ENCODE peak calls at places on chromosome 20, in four cellular contexts. Q is epithelial cell of esophagus, S is mesendoderm, X is GM12865. W is an unnamed sample.

GRCh38 chr20:2899243-2899642 is 26.0 kb downstream of the PTPRA start:
- DNase-seq in Q (no peak), X (peak; percentile 34), S (no peak), W (no peak)

GRCh38 chr20:58606184-58606583 is 44.9 kb upstream of the STX16 start:
- DNase-seq in Q (no peak), S (no peak), X (no peak), W (no peak)

GRCh38 chr20:64099880-64100565 is 7.3 kb downstream of the NPBWR2 start:
- DNase-seq in X (no peak), S (no peak), Q (no peak), W (peak; percentile 47)

GRCh38 chr20:31869942-31870702 is at the start of the genes DUSP15 and TTLL9:
- DNase-seq in S (no peak), Q (no peak), X (no peak), W (no peak)

GRCh38 chr20:33666293-33667244 is at the start of gene ACTL10:
- DNase-seq in S (peak; percentile 95), Q (peak; percentile 92), X (peak; percentile 98), W (peak; percentile 93)

GRCh38 chr20:57282691-57283361 is 16.4 kb upstream of the BMP7 start:
- DNase-seq in S (no peak), X (no peak), Q (no peak), W (no peak)

GRCh38 chr20:19368351-19368750 is 155.9 kb downstream of the SLC24A3 start:
- DNase-seq in X (no peak), S (no peak), Q (no peak), W (no peak)

GRCh38 chr20:58692579-58693225 is at the start of gene NPEPL1:
- DNase-seq in S (peak; percentile 80), Q (peak; percentile 69), X (peak; percentile 84), W (peak; percentile 83)

GRCh38 chr20:26167499-26167898 is 470.8 kb upstream of the ZNF337 start:
- DNase-seq in X (no peak), S (no peak), Q (peak; percentile 4), W (no peak)

GRCh38 chr20:42701948-42702347 is 487.8 kb downstream of the PTPRT start:
- DNase-seq in S (no peak), Q (no peak), X (no peak), W (no peak)

DNA sequence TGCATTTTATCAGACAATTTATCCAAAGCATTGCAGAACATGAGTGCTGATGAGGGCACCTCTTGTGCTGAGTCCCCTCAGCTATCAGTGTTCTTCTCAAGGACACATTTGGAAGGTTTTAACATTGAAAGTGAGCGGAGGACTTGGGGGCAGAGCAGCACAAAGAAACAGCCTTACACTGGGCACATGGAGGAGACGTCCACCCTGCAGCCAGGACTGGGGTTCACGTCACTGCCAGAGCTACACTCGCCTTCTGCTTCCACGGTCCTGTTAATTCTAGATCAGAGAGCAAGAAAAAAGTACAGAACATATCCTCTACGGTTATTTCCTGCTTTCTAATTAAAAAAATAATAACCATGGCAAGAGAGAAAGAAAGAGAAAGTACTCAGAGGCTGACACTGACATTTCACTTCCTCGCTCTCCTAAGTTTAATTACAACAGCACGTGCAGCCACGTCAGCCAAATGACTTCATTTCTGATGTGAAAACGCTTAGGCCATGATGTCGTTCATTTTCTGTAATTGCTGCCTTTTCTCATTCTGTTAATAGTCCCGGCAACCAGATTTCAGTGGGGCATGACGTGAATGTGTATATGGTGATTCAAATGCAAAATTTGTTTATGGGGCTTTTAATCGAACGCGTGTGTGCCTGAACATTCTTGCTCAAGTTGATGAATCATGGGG is 5.1 kb downstream of the PRND start:
- DNase-seq in S (peak; percentile 23), Q (peak; percentile 61), X (peak; percentile 60), W (peak; percentile 56)
- H3K4me3 ChIP-seq in S (no peak overlapping the region), Q (no peak overlapping the region), X (peak overlapping the region; percentile 11), W (peak overlapping the region; percentile 29)

GRCh38 chr20:49567421-49568256 is at the start of gene PTGIS:
- DNase-seq in S (peak; percentile 86), Q (no peak), X (no peak), W (no peak)

GRCh38 chr20:49563015-49563980 is 4.6 kb downstream of the PTGIS start:
- DNase-seq in X (no peak), Q (no peak), S (no peak), W (no peak)

GRCh38 chr20:49569403-49570115 is 1.6 kb upstream of the PTGIS start:
- DNase-seq in S (peak; percentile 52), X (no peak), Q (no peak), W (no peak)

GRCh38 chr20:49568491-49569151 is 684 bp upstream of the PTGIS start:
- DNase-seq in X (no peak), Q (no peak), S (peak; percentile 97), W (no peak)

DNA sequence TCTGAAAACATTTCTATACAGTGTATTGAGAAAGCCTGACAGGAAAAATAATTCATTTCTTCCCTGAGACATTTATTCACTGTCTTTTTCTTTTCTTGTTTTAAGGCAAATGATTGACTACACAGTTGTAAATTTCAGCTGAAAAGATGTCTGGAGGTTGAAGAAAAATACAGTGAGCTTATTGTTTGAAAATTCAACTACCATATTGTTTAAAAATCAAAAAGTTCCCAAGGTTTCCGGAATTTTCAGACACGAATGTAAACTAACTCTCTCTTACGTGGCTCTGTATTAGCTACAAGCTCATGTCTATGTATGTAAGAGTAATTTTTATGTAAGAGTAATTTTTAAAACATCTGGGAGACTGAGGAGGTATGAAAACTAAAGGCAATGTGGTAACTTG is 1.5 kb downstream of the PTGIS start:
- DNase-seq in X (no peak), S (no peak), Q (no peak), W (no peak)
- H3K4me3 ChIP-seq in X (no peak overlapping the region), S (no peak overlapping the region), Q (no peak overlapping the region), W (no peak overlapping the region)

GRCh38 chr20:52048365-52048764 is 143.2 kb downstream of the ZFP64 start:
- DNase-seq in S (peak; percentile 87), Q (no peak), X (no peak), W (no peak)
- H3K4me3 ChIP-seq in S (no peak overlapping the region), Q (no peak overlapping the region), X (no peak overlapping the region), W (no peak overlapping the region)

GRCh38 chr20:47318027-47318595 is 38.4 kb downstream of the ZMYND8 start:
- DNase-seq in Q (peak; percentile 70), S (peak; percentile 76), X (no peak), W (no peak)
- H3K4me3 ChIP-seq in Q (peak overlapping the region; percentile 36), S (no peak overlapping the region), X (no peak overlapping the region), W (no peak overlapping the region)

GRCh38 chr20:35173576-35174192 is 1.8 kb downstream of the PROCR start:
- DNase-seq in Q (no peak), X (no peak), S (no peak), W (no peak)
- H3K4me3 ChIP-seq in Q (no peak overlapping the region), X (no peak overlapping the region), S (no peak overlapping the region), W (no peak overlapping the region)

GRCh38 chr20:4082406-4083102 is 67.2 kb upstream of the RNF24 start:
- DNase-seq in Q (no peak), S (peak; percentile 97), X (peak; percentile 71), W (peak; percentile 68)
- H3K4me3 ChIP-seq in Q (no peak overlapping the region), S (no peak overlapping the region), X (peak overlapping the region; percentile 25), W (no peak overlapping the region)

DNA sequence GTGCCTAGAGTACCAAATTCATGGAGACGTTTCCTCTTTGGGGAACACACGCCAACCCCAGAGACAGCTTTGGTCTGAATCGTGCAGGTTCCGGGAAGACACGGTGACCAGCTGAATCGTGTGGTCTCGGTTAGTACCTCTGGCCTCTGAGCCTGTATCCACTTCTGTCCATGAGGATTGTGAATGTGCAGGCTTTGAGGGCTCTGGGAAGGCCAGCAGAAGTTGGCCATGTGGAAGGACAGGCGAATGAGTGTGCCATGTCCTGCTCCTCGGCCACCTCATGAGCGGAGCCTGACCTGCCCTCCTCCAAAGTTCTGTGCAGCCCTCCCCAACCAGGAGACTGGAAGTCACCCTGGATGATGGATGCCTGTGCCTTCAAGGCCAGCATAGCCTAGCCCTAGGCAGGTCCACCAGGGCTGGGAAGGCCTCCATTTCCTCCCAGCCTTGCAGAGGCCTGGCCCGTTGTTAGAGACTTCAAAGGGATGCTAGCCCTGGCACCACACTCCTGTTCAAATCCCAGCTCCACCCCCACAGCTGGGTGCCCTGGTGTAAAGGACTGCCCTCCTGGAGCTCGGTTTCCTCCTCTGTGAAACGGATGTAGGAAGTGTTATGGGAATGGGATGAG is 1.7 kb upstream of the TMEM74B start:
- DNase-seq in Q (no peak), X (no peak), S (peak; percentile 87), W (no peak)
- H3K4me3 ChIP-seq in Q (no peak overlapping the region), X (no peak overlapping the region), S (no peak overlapping the region), W (no peak overlapping the region)

DNA sequence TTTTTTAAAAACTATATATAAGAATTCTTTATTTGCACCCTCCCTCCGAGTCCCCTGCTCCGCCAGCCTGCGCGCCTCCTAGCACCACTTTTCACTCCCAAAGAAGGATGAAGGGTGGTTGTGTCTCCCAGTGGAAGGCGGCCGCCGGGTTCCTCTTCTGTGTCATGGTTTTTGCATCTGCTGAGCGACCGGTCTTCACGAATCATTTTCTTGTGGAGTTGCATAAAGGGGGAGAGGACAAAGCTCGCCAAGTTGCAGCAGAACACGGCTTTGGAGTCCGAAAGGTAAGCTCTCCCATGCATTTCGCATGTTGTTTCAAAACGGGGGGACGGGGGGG is 327 bp downstream of the PCSK2 start:
- DNase-seq in Q (no peak), X (no peak), S (no peak), W (no peak)
- H3K4me3 ChIP-seq in Q (no peak overlapping the region), X (no peak overlapping the region), S (no peak overlapping the region), W (no peak overlapping the region)

DNA sequence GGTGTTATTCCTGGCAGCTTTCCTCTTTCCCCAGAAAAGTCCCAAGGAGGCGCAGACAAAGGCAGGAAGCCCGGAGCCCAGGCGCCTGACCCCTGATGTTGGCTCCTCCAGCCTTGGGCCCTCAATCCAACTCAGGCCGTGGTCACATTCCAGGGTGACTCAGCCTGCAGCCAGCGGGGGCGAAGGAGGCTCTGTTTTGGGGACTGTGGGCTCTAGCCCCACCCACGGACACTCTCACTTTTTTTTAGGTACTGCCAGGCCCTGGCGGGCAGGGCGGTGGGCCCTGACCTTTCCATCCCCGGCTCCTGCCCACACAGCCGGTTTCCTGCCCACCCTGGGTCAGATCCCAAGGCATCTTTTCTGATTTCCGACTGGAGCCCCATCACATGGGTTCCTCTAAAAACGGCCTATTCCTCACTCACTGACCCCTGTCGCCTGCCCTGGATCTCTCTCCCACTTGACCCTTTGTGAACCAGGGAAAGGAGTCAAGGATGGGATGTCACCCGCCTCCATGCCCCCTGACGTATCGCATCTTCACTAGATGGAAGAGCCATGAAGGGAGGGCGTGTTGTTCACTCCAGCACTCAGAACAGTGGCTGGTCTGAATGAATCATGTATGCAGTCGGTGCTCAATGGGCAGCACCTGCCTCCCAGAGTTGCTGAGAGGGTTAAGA is 5.5 kb downstream of the PTGIS start:
- DNase-seq in X (no peak), S (peak; percentile 88), Q (no peak), W (no peak)
- H3K4me3 ChIP-seq in X (no peak overlapping the region), S (no peak overlapping the region), Q (no peak overlapping the region), W (no peak overlapping the region)

GRCh38 chr20:35618032-35618371 is 2.4 kb downstream of the SPAG4 start:
- DNase-seq in Q (no peak), S (no peak), X (no peak), W (no peak)

GRCh38 chr20:35616465-35617396 is 1.1 kb downstream of the SPAG4 start:
- DNase-seq in S (peak; percentile 86), Q (peak; percentile 83), X (peak; percentile 81), W (peak; percentile 78)

GRCh38 chr20:35618372-35619131 is 2.9 kb downstream of the SPAG4 start:
- DNase-seq in Q (peak; percentile 50), S (no peak), X (peak; percentile 39), W (no peak)

GRCh38 chr20:35615667-35616464 is at the start of gene SPAG4:
- DNase-seq in X (peak; percentile 100), S (peak; percentile 100), Q (peak; percentile 100), W (peak; percentile 98)

GRCh38 chr20:35617397-35618031 is 1.9 kb downstream of the SPAG4 start:
- DNase-seq in S (peak; percentile 86), Q (peak; percentile 63), X (peak; percentile 78), W (peak; percentile 73)
- H3K4me3 ChIP-seq in S (no peak overlapping the region), Q (peak overlapping the region; percentile 64), X (peak overlapping the region; percentile 79), W (peak overlapping the region; percentile 74)